ENCODE peak calls at places on chromosomes 1 and 21, in eight cellular contexts. K is psoas muscle; B is Daoy; P is AG08396; A is RWPE1; V is endothelial cell; E is hepatocyte; O is stimulated activated naive B cell treated with anti-CD40 and anti-IgM and Interleukin-4, amounts not matched to agents 10 μg/mL and 1 μg/mL and 100 μg/mL, for 72 hours. M is an unnamed sample.

GRCh38 chr1:50977575-50978143 is 7.6 kb downstream of the CDKN2C start:
- DNase-seq in K (peak; percentile 88), B (peak; percentile 55), P (peak; percentile 84), A (peak; percentile 44), V (peak; percentile 38), E (peak; percentile 41), O (no peak), M (peak; percentile 63)

GRCh38 chr1:184838374-184838995 is 83.8 kb upstream of the EDEM3 start:
- DNase-seq in K (peak; percentile 78), B (peak; percentile 73), P (peak; percentile 85), A (peak; percentile 91), V (no peak), E (peak; percentile 62), O (no peak), M (no peak)

GRCh38 chr21:45524756-45525152 is 17.5 kb downstream of the SLC19A1 start:
- DNase-seq in K (no peak), B (no peak), P (no peak), A (no peak), V (no peak), E (no peak), O (no peak), M (no peak)

GRCh38 chr21:35147439-35147838 is 98.3 kb upstream of the RUNX1 start:
- DNase-seq in K (no peak), B (no peak), P (no peak), A (no peak), V (no peak), E (no peak), O (no peak), M (no peak)

GRCh38 chr1:108610073-108610472 is 50.2 kb downstream of the EEIG2 start:
- DNase-seq in K (no peak), B (no peak), P (no peak), A (no peak), V (no peak), E (no peak), O (no peak), M (no peak)

GRCh38 chr21:29299046-29299905 is 554 bp downstream of the BACH1 start:
- DNase-seq in K (peak; percentile 85), B (peak; percentile 80), P (peak; percentile 78), A (peak; percentile 49), V (peak; percentile 59), E (peak; percentile 90), O (peak; percentile 50), M (peak; percentile 42)

GRCh38 chr1:18511469-18511997 is 30.8 kb downstream of the KLHDC7A start:
- DNase-seq in K (no peak), B (no peak), P (no peak), A (no peak), V (no peak), E (no peak), O (no peak), M (no peak)

GRCh38 chr1:230047114-230047865 is 19.7 kb upstream of the GALNT2 start:
- DNase-seq in K (no peak), B (peak; percentile 42), P (no peak), A (peak; percentile 41), V (no peak), E (no peak), O (no peak), M (no peak)

GRCh38 chr1:228420968-228421826 is 4.5 kb upstream of the TRIM17 start:
- DNase-seq in K (no peak), B (no peak), P (no peak), A (no peak), V (no peak), E (no peak), O (no peak), M (no peak)

GRCh38 chr1:111241797-111242196 is 14.3 kb downstream of the CHI3L2 start:
- DNase-seq in K (no peak), B (no peak), P (no peak), A (no peak), V (no peak), E (no peak), O (no peak), M (no peak)

GRCh38 chr1:69967245-69967766 is 238.1 kb downstream of the LRRC40 start:
- DNase-seq in K (no peak), B (no peak), P (no peak), A (no peak), V (no peak), E (no peak), O (no peak), M (no peak)